ENCODE peak calls at places on chromosome 14, in five cellular contexts. N, A, Y, B and U are unnamed samples.

GRCh38 chr14:102949801-102950451 is 27.5 kb downstream of the AMN start:
- DNase-seq in N (no peak), A (peak), Y (no peak), B (peak), U (no peak)

GRCh38 chr14:68744613-68745012 is 48.3 kb downstream of the ZFP36L1 start:
- DNase-seq in N (no peak), A (no peak), Y (no peak), B (no peak), U (no peak)

GRCh38 chr14:101520621-101521305 is 40.5 kb upstream of the DIO3 start:
- DNase-seq in A (no peak), Y (no peak), B (no peak), N (peak), U (no peak)

GRCh38 chr14:21529515-21529914 is 3.4 kb upstream of the SALL2 start:
- DNase-seq in B (no peak), A (no peak), Y (no peak), N (no peak), U (no peak)

GRCh38 chr14:106879241-106879640 is 1352.9 kb downstream of the TMEM121 start:
- DNase-seq in Y (peak), B (no peak), N (no peak), A (no peak), U (no peak)

GRCh38 chr14:51020024-51020710 is 74.7 kb downstream of the TRIM9 start:
- DNase-seq in B (no peak), N (no peak), Y (no peak), A (peak), U (no peak)

GRCh38 chr14:24816011-24816928 is 182.3 kb upstream of the GZMB start:
- DNase-seq in A (no peak), B (no peak), Y (no peak), N (no peak), U (no peak)

GRCh38 chr14:61257469-61258057 is 23.6 kb downstream of the TMEM30B start:
- DNase-seq in B (no peak), N (no peak), Y (no peak), A (no peak), U (no peak)

GRCh38 chr14:62694075-62694474 is 351.2 kb downstream of the KCNH5 start:
- DNase-seq in B (no peak), A (peak), N (no peak), Y (no peak), U (no peak)

GRCh38 chr14:33765251-33765650 is 185.6 kb downstream of the EGLN3 start:
- DNase-seq in B (no peak), N (no peak), A (peak), Y (no peak), U (peak)

GRCh38 chr14:68748691-68749090 is 44.2 kb downstream of the ZFP36L1 start:
- DNase-seq in Y (no peak), B (no peak), A (no peak), N (no peak), U (no peak)

GRCh38 chr14:65164068-65164824 is 61.9 kb upstream of the MAX start:
- DNase-seq in Y (peak), B (no peak), A (peak), N (no peak), U (no peak)

GRCh38 chr14:87888136-87888999 is 104.6 kb downstream of the GALC start:
- DNase-seq in N (no peak), B (no peak), A (no peak), Y (no peak), U (no peak)

GRCh38 chr14:58104808-58105207 is 47.2 kb downstream of the ARMH4 start:
- DNase-seq in Y (no peak), A (peak), B (no peak), N (peak), U (no peak)

GRCh38 chr14:97780804-97781203 is 983.6 kb downstream of the VRK1 start:
- DNase-seq in Y (no peak), B (no peak), A (no peak), N (no peak), U (no peak)

GRCh38 chr14:81312289-81312876 is 87.7 kb downstream of the STON2 start:
- DNase-seq in N (no peak), Y (no peak), B (no peak), A (no peak), U (no peak)

GRCh38 chr14:100712490-100712889 is 14.2 kb upstream of the DLK1 start:
- DNase-seq in Y (no peak), B (no peak), N (no peak), A (no peak), U (no peak)

GRCh38 chr14:89406941-89407340 is 10.1 kb downstream of the FOXN3 start:
- DNase-seq in B (no peak), N (no peak), A (no peak), Y (no peak), U (no peak)

GRCh38 chr14:101821528-101821927 is 60.0 kb downstream of the PPP2R5C start:
- DNase-seq in A (no peak), Y (no peak), N (no peak), B (no peak), U (no peak)

GRCh38 chr14:30375280-30375892 is 183.6 kb upstream of the G2E3 start:
- DNase-seq in B (peak), A (peak), Y (peak), N (peak), U (peak)

GRCh38 chr14:51873221-51873893 is 12.9 kb downstream of the GNG2 start:
- DNase-seq in N (peak), A (peak), Y (peak), B (no peak), U (no peak)

GRCh38 chr14:84409435-84409834 is 1120.5 kb upstream of the FLRT2 start:
- DNase-seq in A (no peak), B (no peak), Y (no peak), N (no peak), U (no peak)

GRCh38 chr14:30610719-30611388 is 11.3 kb upstream of the SCFD1 start:
- DNase-seq in N (no peak), B (peak), Y (peak), A (peak), U (no peak)

GRCh38 chr14:67738740-67739504 is 37.2 kb downstream of the RDH12 start:
- DNase-seq in Y (peak), A (peak), N (peak), B (no peak), U (no peak)

GRCh38 chr14:104093366-104094055 is 8.0 kb downstream of the ASPG start:
- DNase-seq in Y (no peak), N (no peak), A (no peak), B (no peak), U (no peak)

GRCh38 chr14:77790566-77791224 is 9.2 kb upstream of the ADCK1 start:
- DNase-seq in N (no peak), B (no peak), Y (no peak), A (no peak), U (no peak)

GRCh38 chr14:58535084-58535483 is 102.7 kb upstream of the DACT1 start:
- DNase-seq in Y (no peak), A (peak), B (no peak), N (peak), U (no peak)

GRCh38 chr14:99603965-99604765 is at the start of gene CCDC85C:
- DNase-seq in Y (peak), N (peak), B (peak), A (peak), U (peak)

GRCh38 chr14:69376439-69376838 is 21.7 kb downstream of the ERH start:
- DNase-seq in Y (no peak), A (peak), B (no peak), N (peak), U (no peak)

GRCh38 chr14:89699076-89699475 is 255.5 kb downstream of the EFCAB11 start:
- DNase-seq in B (no peak), N (no peak), Y (no peak), A (no peak), U (no peak)

GRCh38 chr14:102445641-102446040 is 63.9 kb downstream of the ANKRD9 start:
- DNase-seq in N (no peak), Y (no peak), A (no peak), B (no peak), U (no peak)

GRCh38 chr14:40784860-40785259 is 821.8 kb upstream of the LRFN5 start:
- DNase-seq in Y (no peak), N (no peak), B (no peak), A (no peak), U (no peak)

GRCh38 chr14:40574780-40575179 is 1031.9 kb upstream of the LRFN5 start:
- DNase-seq in B (no peak), Y (no peak), N (no peak), A (no peak), U (no peak)

GRCh38 chr14:95274283-95274682 is 45.4 kb downstream of the CLMN start:
- DNase-seq in Y (no peak), A (no peak), B (no peak), N (no peak), U (no peak)

GRCh38 chr14:60637490-60638452 is 11.5 kb downstream of the SIX1 start:
- DNase-seq in A (peak), B (no peak), N (no peak), Y (no peak), U (no peak)

GRCh38 chr14:50964683-50965390 is 20.6 kb upstream of the PYGL start:
- DNase-seq in B (no peak), N (peak), Y (no peak), A (peak), U (peak)

GRCh38 chr14:99855271-99855670 is 62.1 kb downstream of the EML1 start:
- DNase-seq in Y (no peak), N (no peak), B (no peak), A (no peak), U (no peak)

DNA sequence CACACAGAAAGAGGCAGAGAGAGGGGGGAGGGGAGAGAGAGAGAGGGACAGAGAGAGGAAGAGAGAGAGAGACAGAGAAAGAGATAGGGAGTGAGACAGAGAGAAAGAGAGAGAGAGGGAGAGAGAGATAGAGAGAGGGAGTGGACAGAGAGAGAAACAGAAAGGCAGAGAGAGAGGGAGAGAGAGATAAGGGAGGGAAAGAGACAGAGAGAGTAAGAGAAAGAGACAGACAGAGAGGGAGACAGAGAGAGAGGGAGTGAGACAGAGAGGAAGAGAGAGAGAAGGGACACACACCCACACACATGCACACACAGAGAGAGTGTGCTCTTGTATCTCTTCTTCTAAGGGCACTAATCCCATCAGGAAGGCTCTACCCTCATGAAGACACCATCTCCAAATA is 103.2 kb upstream of the ESRRB start:
- DNase-seq in B (no peak), N (no peak), A (no peak), Y (no peak), U (no peak)
- TF ChIP-seq CTCF in B (no peak), N (no peak), A (no peak), Y (no peak), U (no peak)

GRCh38 chr14:93972618-93973205 is 3.7 kb downstream of the ASB2 start:
- DNase-seq in N (no peak), A (no peak), B (no peak), Y (no peak), U (no peak)

GRCh38 chr14:93970589-93970966 is 5.8 kb downstream of the ASB2 start:
- DNase-seq in Y (peak), B (no peak), A (no peak), N (no peak), U (no peak)

GRCh38 chr14:93969082-93969828 is 7.1 kb downstream of the ASB2 start:
- DNase-seq in N (no peak), B (no peak), Y (no peak), A (no peak), U (no peak)

GRCh38 chr14:93971635-93972027 is 4.7 kb downstream of the ASB2 start:
- DNase-seq in A (no peak), N (no peak), B (no peak), Y (no peak), U (no peak)

DNA sequence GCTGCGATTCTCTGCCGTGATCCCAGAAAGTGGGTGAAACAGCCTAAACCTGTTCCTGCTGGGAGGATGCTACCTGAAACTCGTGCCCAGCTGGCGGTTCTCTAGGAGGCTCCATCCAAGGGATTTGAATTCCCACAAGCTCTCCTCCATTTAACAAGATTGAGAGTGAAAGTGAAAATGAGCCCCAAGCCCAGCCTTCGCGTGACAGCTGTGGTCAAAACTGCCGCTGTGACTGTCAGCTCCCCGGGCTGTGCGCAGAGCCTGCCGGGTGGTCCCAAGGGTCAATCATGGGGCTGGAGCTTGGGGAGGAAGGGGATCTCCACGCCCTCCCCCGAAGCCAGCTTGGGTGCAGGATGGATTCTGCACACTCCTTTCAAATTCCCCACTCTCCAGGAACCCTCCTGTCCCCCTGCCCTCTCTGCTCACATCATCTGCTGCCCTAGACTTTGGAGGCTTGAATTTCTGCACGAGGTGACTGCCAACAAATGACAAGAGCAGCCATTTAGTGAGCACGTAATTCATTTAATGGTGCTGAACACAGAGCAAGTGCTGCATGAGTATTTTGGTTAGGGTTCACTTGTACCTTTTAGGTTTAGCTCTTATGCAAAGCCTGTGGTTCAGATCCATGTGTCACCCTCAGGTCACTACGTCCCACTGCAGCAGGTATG is 5.3 kb downstream of the ASB2 start:
- DNase-seq in A (no peak), N (no peak), Y (no peak), B (no peak), U (no peak)
- TF ChIP-seq CTCF in A (no peak), N (no peak), Y (no peak), B (no peak), U (no peak)

DNA sequence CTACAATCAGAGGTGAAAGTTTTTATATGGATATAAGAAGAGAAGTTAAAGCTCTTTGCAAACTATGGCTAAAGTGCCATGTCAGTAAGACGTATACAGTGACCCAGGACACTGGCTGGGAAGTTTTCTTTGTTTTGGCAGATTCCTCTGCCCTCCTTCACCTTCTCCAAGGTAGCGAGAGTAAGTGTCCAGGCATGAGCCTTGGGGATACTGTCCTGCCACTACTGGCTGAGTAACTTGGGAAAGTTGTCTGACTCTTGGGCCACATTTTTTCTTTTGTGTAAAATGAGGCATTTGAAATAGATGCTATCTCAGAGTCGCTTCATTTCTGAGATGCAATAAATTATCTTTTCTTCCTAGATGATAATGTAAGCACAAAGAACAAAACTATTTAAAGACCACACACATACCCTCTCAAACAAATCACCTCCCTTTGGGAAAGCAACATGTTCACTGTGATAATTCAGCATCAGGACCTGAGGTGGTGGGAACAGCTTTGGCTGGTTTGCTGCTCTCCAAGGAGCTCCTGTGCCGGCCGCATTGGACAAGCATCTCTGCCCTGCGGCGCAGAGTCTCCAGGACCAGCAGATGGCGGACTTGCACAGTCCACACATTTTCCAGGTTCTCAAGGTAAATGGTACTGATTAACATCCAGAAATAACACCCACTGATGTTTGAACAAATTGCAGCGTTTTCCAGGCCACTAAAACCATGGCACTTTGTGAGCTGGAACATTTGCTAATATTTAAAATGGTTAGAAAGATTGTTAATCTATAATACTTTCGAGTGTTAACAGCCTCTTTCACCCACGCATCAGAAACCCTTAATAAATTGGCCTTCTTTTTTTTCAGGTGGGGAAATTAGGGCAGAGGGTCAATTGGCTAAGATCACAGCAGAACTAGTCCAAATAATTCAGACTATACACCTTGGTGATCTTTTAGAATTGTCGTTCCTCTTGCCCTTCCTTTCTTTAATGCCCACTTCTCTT is 106.2 kb downstream of the PTCSC3 start:
- DNase-seq in A (peak), Y (peak), N (peak), B (peak), U (peak)
- TF ChIP-seq CTCF in A (peak), Y (peak), N (peak), B (peak), U (peak)

GRCh38 chr14:23299986-23300686 is 2.5 kb downstream of the PPP1R3E start:
- DNase-seq in N (no peak), A (no peak), Y (no peak), B (no peak), U (no peak)
- TF ChIP-seq CTCF in N (peak), A (no peak), Y (no peak), B (no peak), U (no peak)

GRCh38 chr14:52951730-52952481 is 1.1 kb upstream of the FERMT2 start:
- DNase-seq in N (peak), B (peak), Y (peak), A (peak), U (no peak)
- TF ChIP-seq CTCF in N (peak), B (no peak), Y (peak), A (peak), U (no peak)

DNA sequence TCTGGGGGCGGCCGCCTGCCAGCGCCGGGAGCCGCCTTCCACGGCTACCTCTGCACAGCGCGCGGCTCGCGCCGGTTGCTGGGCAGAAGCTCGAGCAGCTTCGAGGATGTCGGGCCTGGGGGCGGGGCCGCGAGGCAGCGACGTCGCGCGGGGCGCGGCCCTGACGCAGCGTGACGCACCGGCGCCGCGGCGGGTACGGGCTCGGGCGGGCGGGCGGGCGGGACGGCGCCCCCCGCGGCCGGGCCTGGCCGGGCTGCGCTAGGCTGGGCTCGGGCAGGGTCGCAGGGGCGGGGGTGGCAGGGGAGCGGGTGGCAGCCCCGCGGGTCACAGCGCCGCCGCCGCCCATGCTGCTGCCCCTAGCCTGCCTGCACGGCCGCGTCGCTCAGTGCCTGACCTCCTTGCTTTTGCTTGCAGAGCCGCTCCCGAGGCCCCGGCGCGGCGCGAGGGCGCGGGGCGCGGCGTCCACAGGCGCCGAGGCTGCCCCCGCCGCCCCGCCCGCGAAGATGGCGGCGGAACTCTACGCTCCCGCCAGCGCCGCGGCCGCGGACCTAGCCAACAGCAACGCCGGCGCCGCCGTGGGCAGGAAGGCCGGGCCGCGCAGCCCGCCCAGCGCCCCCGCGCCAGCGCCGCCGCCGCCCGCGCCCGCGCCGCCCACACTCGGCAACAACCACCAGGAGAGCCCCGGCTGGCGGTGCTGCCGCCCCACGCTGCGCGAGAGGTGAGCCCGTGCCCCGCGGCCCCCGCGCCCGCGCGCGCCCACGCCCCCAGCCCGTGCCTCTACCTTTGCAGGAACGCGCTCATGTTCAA is at the start of gene BTBD6:
- DNase-seq in A (peak), Y (peak), B (peak), N (peak), U (peak)
- TF ChIP-seq CTCF in A (no peak), Y (no peak), B (no peak), N (no peak), U (no peak)